ENCODE peak calls at places on chromosomes 12 and 14, in eight cellular contexts. C is aorta, X is left lung, H is AG04450, U is WERI-Rb-1, Y is A549, B is neuronal stem cell, Q is lower lobe of right lung. F is an unnamed sample.

GRCh38 chr12:110373025-110373876 is 30.3 kb downstream of the ANAPC7 start:
- DNase-seq in Y (no peak), B (no peak), H (no peak), C (no peak), Q (no peak), X (no peak), U (no peak), F (no peak)

GRCh38 chr12:47718531-47718930 is 6.8 kb downstream of the ENDOU start:
- DNase-seq in B (no peak), Q (no peak), U (no peak), Y (no peak), X (no peak), C (no peak), H (no peak), F (no peak)

GRCh38 chr14:60250318-60251035 is 1.5 kb downstream of the PPM1A start:
- DNase-seq in B (peak), Q (no peak), C (no peak), H (no peak), X (no peak), Y (no peak), U (peak), F (no peak)

GRCh38 chr14:95498622-95499353 is 17.7 kb downstream of the SYNE3 start:
- DNase-seq in Q (no peak), U (no peak), C (peak), X (no peak), B (no peak), Y (no peak), H (no peak), F (peak)

GRCh38 chr12:14910090-14910915 is 24.6 kb upstream of the MGP start:
- DNase-seq in B (no peak), Q (no peak), C (no peak), Y (no peak), U (no peak), X (no peak), H (no peak), F (no peak)

GRCh38 chr12:118136559-118137003 is 657 bp downstream of the PEBP1 start:
- DNase-seq in C (peak), Q (peak), Y (peak), X (peak), U (no peak), B (peak), H (no peak), F (peak)

GRCh38 chr12:4483885-4484823 is 38.5 kb upstream of the FGF6 start:
- DNase-seq in Y (no peak), B (no peak), C (no peak), H (no peak), X (no peak), Q (no peak), U (no peak), F (no peak)

GRCh38 chr14:77154421-77154820 is 12.8 kb upstream of the ZDHHC22 start:
- DNase-seq in U (no peak), Q (no peak), C (no peak), H (no peak), X (no peak), Y (no peak), B (no peak), F (no peak)

GRCh38 chr12:321606-322326 is 59.1 kb upstream of the SLC6A13 start:
- DNase-seq in Y (no peak), B (no peak), C (no peak), X (no peak), U (no peak), Q (no peak), H (no peak), F (no peak)

GRCh38 chr14:76380991-76381390 is 5.1 kb downstream of the ESRRB start:
- DNase-seq in Y (no peak), H (no peak), B (no peak), Q (no peak), C (no peak), U (no peak), X (no peak), F (no peak)

GRCh38 chr14:98227000-98227726 is 1044.8 kb downstream of the BCL11B start:
- DNase-seq in C (no peak), U (no peak), H (no peak), B (no peak), Q (no peak), X (no peak), Y (no peak), F (no peak)

GRCh38 chr12:101962486-101962885 is 85.1 kb downstream of the DRAM1 start:
- DNase-seq in B (no peak), H (peak), Q (no peak), C (no peak), X (no peak), Y (no peak), U (peak), F (no peak)

GRCh38 chr12:13422291-13422690 is 225.8 kb downstream of the EMP1 start:
- DNase-seq in U (no peak), Y (no peak), Q (no peak), C (no peak), H (no peak), X (no peak), B (no peak), F (no peak)

GRCh38 chr12:23757541-23757962 is 191.9 kb downstream of the SOX5 start:
- DNase-seq in C (no peak), X (no peak), Q (no peak), U (no peak), Y (no peak), H (no peak), B (peak), F (no peak)

GRCh38 chr14:40123816-40124215 is 691.6 kb upstream of the FBXO33 start:
- DNase-seq in Q (no peak), C (no peak), X (no peak), B (no peak), U (no peak), H (no peak), Y (no peak), F (no peak)

DNA sequence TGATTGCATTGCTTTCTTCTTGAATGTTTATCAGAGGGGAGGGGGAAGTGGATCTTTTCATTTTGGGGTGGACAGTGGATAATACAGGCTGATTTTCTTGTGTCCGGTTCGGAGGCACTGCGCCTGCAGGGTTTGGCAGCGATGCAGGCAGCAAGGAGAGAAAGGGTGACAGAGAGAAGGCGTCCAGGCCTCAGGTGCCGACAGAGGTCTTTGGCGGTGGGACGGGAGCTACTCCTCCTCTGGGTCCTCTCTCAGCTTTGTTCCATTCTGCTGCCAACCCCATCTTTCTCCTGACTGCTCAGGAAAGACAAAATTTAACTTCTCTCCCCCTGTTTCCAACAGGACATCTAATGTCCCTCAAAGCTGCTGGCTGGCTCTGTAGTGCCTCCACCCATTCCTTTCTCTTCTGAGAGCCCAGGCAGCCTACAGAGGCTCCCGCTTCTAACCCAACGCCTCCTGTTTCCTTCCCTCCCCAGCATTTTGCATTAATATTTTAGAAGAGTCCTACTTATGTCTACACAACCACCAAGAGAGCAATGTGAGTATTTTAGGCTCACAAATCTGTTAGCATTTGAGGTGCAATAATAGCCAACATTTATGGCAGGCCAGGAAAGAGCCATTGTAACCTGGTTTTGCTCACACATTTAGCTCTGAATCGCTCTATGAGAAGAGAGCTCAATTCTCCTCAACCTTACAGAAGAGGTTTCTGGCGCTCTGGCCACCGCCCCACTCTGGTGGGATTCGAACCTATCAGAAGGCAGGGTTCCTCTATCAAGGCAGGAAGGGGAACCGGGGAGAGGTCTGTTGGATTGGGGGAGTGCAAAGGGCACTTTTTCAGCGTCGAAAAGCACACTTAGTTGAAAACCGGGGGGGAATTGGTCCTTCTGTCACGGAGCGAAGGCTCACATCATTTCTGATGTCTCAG is 7.1 kb upstream of the TBX5 start:
- DNase-seq in Q (no peak), H (no peak), C (no peak), B (no peak), U (no peak), X (no peak), Y (no peak), F (no peak)
- H3K27ac ChIP-seq in Q (peak), H (peak), C (no peak), B (no peak), U (no peak), X (peak), Y (no peak), F (no peak)

DNA sequence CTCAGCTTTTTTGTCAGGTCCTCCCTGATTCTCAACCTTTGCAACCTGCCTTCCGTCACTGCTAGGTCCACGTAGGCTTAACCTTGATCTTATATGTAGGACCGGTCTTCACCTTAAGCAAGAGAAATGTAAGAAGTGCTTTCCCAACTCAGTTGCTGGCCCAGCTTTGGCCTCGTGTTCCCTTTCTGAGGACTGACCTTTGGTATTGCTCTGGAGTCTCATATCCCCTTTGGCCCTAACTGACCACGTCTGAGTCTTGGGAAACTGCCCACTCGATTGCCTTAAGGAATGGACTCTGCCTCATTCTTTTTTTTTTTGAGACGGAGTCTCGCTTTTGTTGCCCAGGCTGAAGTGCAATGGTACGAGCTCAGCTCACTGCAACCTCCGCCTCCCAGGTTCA is 8.0 kb downstream of the ACOT6 start:
- DNase-seq in B (no peak), C (no peak), U (no peak), Q (peak), Y (no peak), H (no peak), X (no peak), F (peak)
- H3K4me3 ChIP-seq in B (no peak), C (no peak), U (no peak), Q (no peak), Y (no peak), H (no peak), X (no peak), F (no peak)

GRCh38 chr12:25023808-25024207 is 74.9 kb upstream of the BCAT1 start:
- DNase-seq in X (no peak), H (no peak), Y (no peak), U (no peak), B (no peak), Q (no peak), C (no peak), F (no peak)
- H3K27ac ChIP-seq in X (no peak), H (no peak), Y (no peak), U (no peak), B (no peak), Q (no peak), C (no peak), F (no peak)

GRCh38 chr14:53714495-53715389 is 241.9 kb downstream of the BMP4 start:
- DNase-seq in Y (no peak), C (no peak), B (no peak), X (no peak), U (no peak), H (no peak), Q (no peak), F (no peak)
- H3K4me3 ChIP-seq in Y (no peak), C (peak), B (no peak), X (no peak), U (no peak), H (no peak), Q (no peak), F (no peak)

DNA sequence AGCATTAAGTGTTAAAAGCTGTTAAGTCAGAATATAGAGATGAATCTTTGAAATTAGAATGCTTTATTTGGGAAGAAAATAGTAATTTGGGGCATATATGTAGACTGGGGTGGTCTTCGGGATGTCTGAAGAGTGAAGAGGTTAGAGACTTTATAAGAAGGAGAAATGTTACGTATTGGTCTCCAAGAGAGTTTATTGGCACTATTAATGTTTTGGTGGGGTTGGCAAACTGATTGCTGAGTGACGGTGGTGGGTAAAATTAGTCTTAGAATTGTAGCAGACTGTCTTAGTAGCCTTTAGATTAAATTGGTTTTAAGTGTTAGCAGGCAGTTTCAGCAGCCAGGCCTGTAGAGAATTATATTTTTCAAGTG is 4.9 kb upstream of the ATP23 start:
- DNase-seq in B (no peak), Q (no peak), X (no peak), C (no peak), H (no peak), U (no peak), Y (no peak), F (no peak)
- H3K27ac ChIP-seq in B (no peak), Q (peak), X (peak), C (no peak), H (no peak), U (peak), Y (peak), F (peak)

GRCh38 chr12:1939745-1940607 is 21.5 kb upstream of the CACNA2D4 start:
- DNase-seq in X (peak), U (peak), B (peak), C (peak), Q (peak), Y (peak), H (peak), F (peak)
- H3K4me3 ChIP-seq in X (no peak), U (no peak), B (no peak), C (no peak), Q (no peak), Y (no peak), H (no peak), F (no peak)

GRCh38 chr14:102775855-102776760 is 1.1 kb upstream of the TRAF3 start:
- DNase-seq in B (no peak), C (no peak), U (no peak), Q (no peak), X (no peak), Y (no peak), H (no peak), F (no peak)
- H3K27ac ChIP-seq in B (peak), C (peak), U (peak), Q (peak), X (peak), Y (peak), H (peak), F (peak)

GRCh38 chr14:100214768-100215079 is 24.2 kb upstream of the YY1 start:
- DNase-seq in Q (no peak), U (no peak), B (no peak), X (no peak), C (no peak), Y (no peak), H (no peak), F (no peak)
- H3K4me3 ChIP-seq in Q (peak), U (peak), B (no peak), X (peak), C (no peak), Y (peak), H (peak), F (peak)

F was measured in right lobe of liver.